ENCODE peak calls at places on chromosome 19, in seven cellular contexts. J is breast epithelium, P is tibial nerve, G is IMR-90, O is GM12878, M is A549, K is testis. L is an unnamed sample. For H3K9me3, the result is how much of the 10 kb centered on the place peaks cover.

GRCh38 chr19:19460258-19460731 is 54.8 kb downstream of the GATAD2A start:
- DNase-seq in J (no peak), P (no peak), G (peak), O (no peak), M (no peak), K (no peak), L (no peak)

GRCh38 chr19:5578094-5578846 is 10.5 kb upstream of the TINCR start:
- DNase-seq in J (peak), P (peak), G (peak), O (no peak), M (peak), K (peak), L (peak)

GRCh38 chr19:55255618-55256423 is 3.0 kb downstream of the PPP6R1 start:
- DNase-seq in J (no peak), P (no peak), G (peak), O (peak), M (peak), K (no peak), L (no peak)

GRCh38 chr19:17555480-17555928 is at the start of gene COLGALT1:
- DNase-seq in J (peak), P (peak), G (peak), O (peak), M (peak), K (peak), L (peak)

GRCh38 chr19:2462635-2463421 is 6.1 kb upstream of the LMNB2 start:
- DNase-seq in J (peak), P (peak), G (peak), O (no peak), M (peak), K (peak), L (peak)

GRCh38 chr19:57888494-57889231 is at the start of gene ZNF814:
- DNase-seq in J (peak), P (peak), G (peak), O (peak), M (peak), K (peak), L (peak)

GRCh38 chr19:36182612-36183454 is 30.6 kb upstream of the COX7A1 start:
- DNase-seq in J (no peak), P (no peak), G (peak), O (no peak), M (peak), K (no peak), L (no peak)

GRCh38 chr19:4288091-4288777 is 9.2 kb downstream of the SHD start:
- DNase-seq in J (no peak), P (no peak), G (no peak), O (no peak), M (no peak), K (no peak), L (no peak)

GRCh38 chr19:3178377-3178972 is at the start of gene S1PR4:
- DNase-seq in J (no peak), P (no peak), G (no peak), O (no peak), M (no peak), K (no peak), L (peak)

GRCh38 chr19:14198384-14199376 is 7.3 kb downstream of the ADGRL1 start:
- DNase-seq in J (no peak), P (no peak), G (no peak), O (no peak), M (peak), K (no peak), L (no peak)

GRCh38 chr19:1060689-1061088 is 6.3 kb upstream of the ARHGAP45 start:
- DNase-seq in J (no peak), P (no peak), G (no peak), O (no peak), M (no peak), K (no peak), L (no peak)

GRCh38 chr19:50501186-50501567 is 9.8 kb downstream of the JOSD2 start:
- DNase-seq in J (no peak), P (no peak), G (no peak), O (no peak), M (peak), K (no peak), L (no peak)

GRCh38 chr19:48271531-48272151 is 1.8 kb downstream of the ZNF114 start:
- DNase-seq in J (no peak), P (no peak), G (peak), O (no peak), M (peak), K (peak), L (peak)

GRCh38 chr19:18566953-18567352 is 4.7 kb upstream of the UBA52 start:
- DNase-seq in J (no peak), P (no peak), G (no peak), O (no peak), M (no peak), K (no peak), L (no peak)

GRCh38 chr19:38701455-38702063 is 42.7 kb downstream of the CAPN12 start:
- DNase-seq in J (no peak), P (no peak), G (peak), O (no peak), M (no peak), K (no peak), L (no peak)

GRCh38 chr19:13463296-13463695 is 43.0 kb downstream of the CACNA1A start:
- DNase-seq in J (no peak), P (no peak), G (peak), O (no peak), M (no peak), K (peak), L (no peak)

GRCh38 chr19:980133-980998 is 3.8 kb upstream of the WDR18 start:
- DNase-seq in J (no peak), P (no peak), G (no peak), O (no peak), M (peak), K (no peak), L (no peak)

GRCh38 chr19:2528543-2529173 is 52.7 kb downstream of the GADD45B start:
- DNase-seq in J (peak), P (no peak), G (no peak), O (no peak), M (no peak), K (no peak), L (no peak)

GRCh38 chr19:17526922-17527321 is 15.5 kb downstream of the PGLS start:
- DNase-seq in J (no peak), P (no peak), G (no peak), O (peak), M (no peak), K (no peak), L (no peak)

GRCh38 chr19:39805120-39805519 is 26.5 kb downstream of the LEUTX start:
- DNase-seq in J (no peak), P (no peak), G (peak), O (no peak), M (no peak), K (no peak), L (no peak)

GRCh38 chr19:45311640-45312039 is 11.0 kb downstream of the CKM start:
- DNase-seq in J (no peak), P (no peak), G (no peak), O (no peak), M (no peak), K (peak), L (no peak)

GRCh38 chr19:43318796-43319314 is 34.6 kb upstream of the CD177 start:
- DNase-seq in J (no peak), P (no peak), G (no peak), O (no peak), M (no peak), K (no peak), L (no peak)

GRCh38 chr19:16447015-16447384 is 24.8 kb downstream of the EPS15L1 start:
- DNase-seq in J (no peak), P (peak), G (peak), O (peak), M (no peak), K (peak), L (peak)

GRCh38 chr19:17156296-17156946 is 58.7 kb upstream of the USE1 start:
- DNase-seq in J (no peak), P (no peak), G (no peak), O (no peak), M (no peak), K (no peak), L (no peak)

GRCh38 chr19:52991484-52991883 is 22.2 kb upstream of the ERVV-1 start:
- DNase-seq in J (no peak), P (no peak), G (peak), O (no peak), M (no peak), K (no peak), L (no peak)

GRCh38 chr19:2949939-2950285 is 5.1 kb upstream of the ZNF77 start:
- DNase-seq in J (no peak), P (peak), G (peak), O (no peak), M (peak), K (no peak), L (no peak)

GRCh38 chr19:14147797-14148605 is 11.6 kb upstream of the ASF1B start:
- DNase-seq in J (peak), P (peak), G (peak), O (no peak), M (peak), K (peak), L (no peak)

GRCh38 chr19:55086730-55087541 is 11.3 kb downstream of the EPS8L1 start:
- DNase-seq in J (peak), P (peak), G (peak), O (no peak), M (no peak), K (peak), L (peak)

GRCh38 chr19:15595069-15595468 is 19.9 kb upstream of the CYP4F8 start:
- DNase-seq in J (no peak), P (no peak), G (no peak), O (no peak), M (no peak), K (no peak), L (no peak)

GRCh38 chr19:32631381-32631780 is 43.6 kb downstream of the ANKRD27 start:
- DNase-seq in J (no peak), P (no peak), G (no peak), O (no peak), M (no peak), K (no peak), L (no peak)

GRCh38 chr19:32630338-32630737 is 44.6 kb downstream of the ANKRD27 start:
- DNase-seq in J (no peak), P (no peak), G (no peak), O (no peak), M (peak), K (no peak), L (no peak)

GRCh38 chr19:32626969-32627368 is 46.0 kb downstream of the PDCD5 start:
- DNase-seq in J (no peak), P (no peak), G (no peak), O (no peak), M (no peak), K (no peak), L (no peak)

GRCh38 chr19:32624410-32624809 is 43.4 kb downstream of the PDCD5 start:
- DNase-seq in J (no peak), P (no peak), G (no peak), O (no peak), M (no peak), K (no peak), L (no peak)

DNA sequence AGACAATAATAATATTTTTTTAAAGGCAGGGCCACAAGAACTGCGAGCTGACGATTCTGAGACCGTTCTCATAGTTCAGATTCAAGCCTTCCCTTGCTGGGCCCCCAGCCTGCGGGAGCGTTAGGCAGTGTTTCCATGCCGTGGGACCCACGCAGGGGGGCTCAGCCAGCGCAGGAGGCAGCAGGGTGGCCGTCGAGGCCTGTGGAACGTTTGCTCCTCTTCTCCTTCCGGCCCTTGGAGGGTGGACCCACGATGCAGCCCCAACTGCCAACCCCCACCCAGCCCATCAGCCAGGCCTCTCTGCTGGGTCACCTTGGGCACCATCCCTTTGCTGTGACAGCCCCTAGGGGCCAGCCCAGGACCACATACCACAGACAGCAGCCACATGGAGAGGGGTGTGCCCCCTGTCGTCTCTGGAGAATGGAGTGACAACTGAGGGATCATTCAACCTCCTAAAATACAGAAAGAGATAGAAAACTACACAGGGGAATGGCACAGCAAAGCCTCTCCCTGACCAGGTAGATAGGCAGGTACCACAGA is 46.8 kb downstream of the PDCD5 start:
- DNase-seq in J (no peak), P (no peak), G (no peak), O (no peak), M (no peak), K (no peak), L (no peak)
- TF ChIP-seq CTCF in J (no peak), P (no peak), G (no peak), O (no peak), M (no peak), K (no peak), L (no peak)

DNA sequence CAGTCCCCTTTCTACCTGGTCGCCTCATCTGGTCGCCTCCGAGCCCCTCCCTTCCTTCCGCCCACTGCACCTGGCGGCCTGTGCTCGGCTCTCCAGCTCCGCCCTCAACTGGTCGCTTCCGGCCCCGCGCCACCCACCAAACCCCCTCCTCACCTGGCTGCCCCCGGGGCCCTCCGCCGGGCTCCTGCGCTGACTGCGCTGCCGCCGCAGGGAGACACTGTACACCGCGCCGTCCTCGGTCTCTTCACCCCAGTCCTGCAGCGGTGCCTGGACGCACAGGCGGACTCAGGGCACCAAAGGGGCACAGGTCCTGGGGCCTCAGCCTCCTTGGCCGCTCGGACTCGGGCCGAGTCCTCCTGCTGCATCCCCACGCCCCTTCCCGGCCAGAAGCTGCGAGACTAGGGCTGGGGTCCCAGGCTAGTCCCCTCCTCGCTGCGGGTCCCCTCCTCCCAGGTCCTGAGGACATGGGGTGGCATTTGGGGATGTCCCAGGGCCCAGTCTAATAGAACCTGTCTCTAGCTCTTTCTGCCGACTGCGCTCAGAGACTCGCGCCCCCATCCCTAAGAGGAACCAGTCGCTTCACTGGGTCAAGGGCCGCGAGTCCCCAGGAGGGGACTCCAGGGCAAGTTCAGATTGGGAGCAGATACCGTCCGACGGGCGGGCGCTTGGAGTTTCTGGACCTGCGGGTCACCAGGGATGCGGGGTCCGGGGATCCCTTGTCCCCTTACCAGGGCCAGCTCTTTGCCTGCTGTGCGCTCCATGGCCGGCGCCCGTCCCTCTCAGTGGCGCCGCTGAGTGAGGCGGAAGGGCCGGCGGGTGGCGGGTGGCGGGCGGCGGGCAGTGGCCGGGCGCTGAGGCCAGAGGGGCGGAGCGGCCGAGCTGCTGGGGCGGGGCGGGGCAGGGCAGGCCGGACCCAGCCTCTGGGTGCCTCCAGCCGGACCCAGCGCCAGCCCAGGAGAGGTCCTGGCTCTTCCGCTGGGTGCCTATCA is at the start of gene RGL3:
- DNase-seq in J (no peak), P (no peak), G (no peak), O (no peak), M (no peak), K (no peak), L (no peak)
- TF ChIP-seq POLR2A in J (no peak), P (no peak), G (no peak), O (no peak), M (no peak), K (no peak), L (no peak)

DNA sequence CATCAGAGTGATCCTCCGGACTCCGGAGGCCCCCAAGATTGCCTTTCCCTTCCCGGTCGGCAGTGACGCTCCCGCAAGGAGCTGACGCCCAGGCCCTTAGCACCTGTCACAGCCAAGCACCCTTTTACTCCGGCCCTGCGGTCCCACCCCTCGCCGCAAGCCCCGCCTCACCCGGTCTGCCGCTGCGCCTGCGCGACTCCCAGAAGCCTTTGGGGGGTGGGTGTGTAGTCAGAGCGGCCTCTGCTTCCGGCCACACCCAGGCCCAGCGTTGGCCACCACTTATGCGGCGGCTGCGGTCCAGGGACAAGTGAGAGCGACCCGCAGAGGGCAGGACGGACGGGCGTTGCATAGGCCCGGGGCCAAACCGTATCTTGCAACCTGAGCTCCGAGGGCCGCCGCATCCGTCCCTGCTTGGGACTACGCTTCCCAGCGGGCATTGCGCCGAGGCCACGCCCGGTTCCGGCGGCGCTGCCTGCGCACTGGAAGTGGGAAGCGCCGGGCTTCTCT is 441 bp upstream of the ZFP28 start:
- DNase-seq in J (peak), P (peak), G (peak), O (peak), M (peak), K (peak), L (peak)
- H3K9me3 ChIP-seq in J (half or more), P (half or more), G (under half), O (under half), M (half or more), K (under half), L (under half)

GRCh38 chr19:6952956-6953355 is 65.6 kb downstream of the ADGRE1 start:
- DNase-seq in J (no peak), P (no peak), G (no peak), O (no peak), M (no peak), K (peak), L (no peak)
- TF ChIP-seq CTCF in J (no peak), P (no peak), G (no peak), O (no peak), M (no peak), K (no peak), L (no peak)